ENCODE peak calls at places on chromosome 2, in seven cellular contexts. Q is WTC11, Z is stomach, I is osteocyte, L is endothelial cell of umbilical vein, B is left ventricle myocardium inferior, W is AG09319. K is an unnamed sample.

GRCh38 chr2:99858951-99859596 is 283.3 kb downstream of the AFF3 start:
- DNase-seq in L (no peak), Z (no peak), I (no peak), B (no peak), W (no peak), Q (no peak), K (no peak)

GRCh38 chr2:187002242-187002641 is 153.3 kb upstream of the ZSWIM2 start:
- DNase-seq in I (peak; percentile 82), Q (no peak), L (no peak), B (no peak), W (no peak), Z (no peak), K (peak; percentile 83)

GRCh38 chr2:60806988-60807681 is 51.1 kb downstream of the PAPOLG start:
- DNase-seq in L (no peak), Q (no peak), W (peak; percentile 27), B (no peak), I (peak; percentile 66), Z (no peak), K (no peak)

GRCh38 chr2:11248-11941 is 34.9 kb downstream of the FAM110C start:
- DNase-seq in Z (peak; percentile 66), I (peak; percentile 97), Q (peak; percentile 94), B (peak; percentile 49), L (peak; percentile 5), W (no peak), K (no peak)

GRCh38 chr2:64214281-64215115 is 70.3 kb upstream of the PELI1 start:
- DNase-seq in W (no peak), Q (no peak), Z (no peak), L (no peak), B (no peak), I (no peak), K (no peak)

GRCh38 chr2:54455584-54456525 is at the start of gene SPTBN1:
- DNase-seq in I (peak; percentile 94), B (peak; percentile 94), Z (peak; percentile 82), W (peak; percentile 85), Q (peak; percentile 89), L (peak; percentile 88), K (peak; percentile 96)

GRCh38 chr2:174327559-174327897 is 7.2 kb upstream of the SP9 start:
- DNase-seq in W (no peak), I (no peak), Z (no peak), B (no peak), Q (no peak), L (no peak), K (no peak)

GRCh38 chr2:49248506-49248905 is 94.2 kb upstream of the FSHR start:
- DNase-seq in W (no peak), Z (no peak), Q (no peak), I (peak; percentile 83), L (peak; percentile 34), B (no peak), K (no peak)

GRCh38 chr2:173982182-173982714 is 17.1 kb upstream of the SP3 start:
- DNase-seq in B (no peak), I (no peak), Q (no peak), L (no peak), Z (no peak), W (no peak), K (no peak)

DNA sequence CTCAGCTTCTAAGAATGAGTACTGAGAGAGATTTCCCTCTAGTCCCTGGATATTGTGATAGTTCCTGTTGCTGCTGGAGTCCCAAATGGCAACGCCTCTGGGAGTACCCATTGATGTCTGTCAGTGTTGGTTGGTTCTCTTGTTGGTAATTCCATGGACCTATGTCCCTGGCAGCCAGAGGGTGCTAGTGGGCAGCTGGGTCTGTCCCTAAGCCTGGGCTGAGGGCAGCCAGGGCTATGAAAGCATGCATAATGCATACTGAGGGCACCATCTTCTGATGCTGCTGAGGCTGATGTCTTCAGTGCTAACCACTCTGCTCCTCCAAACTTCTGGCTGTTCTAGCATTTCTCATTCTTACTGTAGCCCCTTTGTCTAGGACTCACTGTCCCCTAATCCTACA is 35.9 kb downstream of the NABP1 start:
- DNase-seq in Z (no peak), L (no peak), Q (peak; percentile 34), B (no peak), W (no peak), I (no peak), K (no peak)
- TF ChIP-seq CTCF in Z (no peak), L (peak; percentile 5), Q (no peak), B (no peak), W (peak; percentile 9), I (no peak), K (no peak)

DNA sequence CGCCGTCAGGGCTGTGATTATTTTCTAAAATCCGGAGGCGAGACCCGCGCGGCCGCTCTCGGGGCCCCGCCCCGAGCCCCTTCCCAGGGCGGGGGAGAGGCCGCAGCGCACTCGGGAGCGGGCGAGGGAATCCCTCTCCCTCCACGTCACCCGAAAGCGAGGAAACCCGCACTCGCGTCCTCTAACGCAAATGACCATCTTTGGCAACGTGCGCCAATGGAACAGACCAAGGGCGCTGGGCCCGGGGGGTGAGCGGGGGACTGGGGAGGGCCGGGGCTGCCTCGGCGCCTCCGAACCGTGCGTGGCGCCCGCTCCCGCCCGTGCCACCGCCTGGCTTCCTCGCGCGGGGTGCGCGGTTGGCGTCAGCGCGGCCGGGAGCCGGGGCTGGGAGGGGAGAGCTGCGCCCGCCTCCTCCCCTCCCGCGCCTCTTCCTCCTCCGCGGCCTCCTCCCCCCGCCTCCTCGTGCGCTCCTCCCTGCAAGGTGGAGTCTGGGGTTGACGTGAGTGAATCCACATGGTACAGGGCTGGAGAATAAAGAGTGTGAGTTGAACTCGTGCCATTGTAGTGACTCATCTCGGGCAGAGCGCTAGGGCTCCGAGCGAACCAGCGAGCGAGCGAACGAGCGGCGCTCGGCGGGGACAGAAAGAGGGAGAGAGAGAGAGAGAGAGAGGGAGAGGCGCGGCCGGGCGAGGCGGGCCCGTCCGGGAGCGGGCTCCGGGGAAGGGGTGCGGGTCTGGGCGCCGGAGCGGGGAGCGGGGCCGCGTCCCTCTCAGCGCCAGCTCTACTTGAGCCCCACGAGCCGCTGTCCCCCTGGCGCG is at the start of gene FOSL2:
- DNase-seq in Q (peak; percentile 78), Z (peak; percentile 96), L (peak; percentile 100), B (peak; percentile 96), W (peak; percentile 100), I (peak; percentile 98), K (no peak)
- TF ChIP-seq CTCF in Q (no peak), Z (no peak), L (no peak), B (no peak), W (no peak), I (peak; percentile 6), K (no peak)

GRCh38 chr2:20080839-20081348 is 29.5 kb upstream of the LAPTM4A start:
- DNase-seq in B (no peak), Q (peak; percentile 33), L (no peak), W (no peak), Z (no peak), I (no peak), K (no peak)
- TF ChIP-seq CTCF in B (no peak), Q (no peak), L (no peak), W (no peak), Z (no peak), I (no peak), K (no peak)

GRCh38 chr2:105337122-105338019 is at the start of gene C2orf49:
- DNase-seq in I (peak; percentile 95), W (no peak), Q (peak; percentile 88), Z (peak; percentile 88), B (peak; percentile 87), L (peak; percentile 88), K (peak; percentile 96)
- TF ChIP-seq CTCF in I (no peak), W (no peak), Q (no peak), Z (no peak), B (no peak), L (no peak), K (no peak)

DNA sequence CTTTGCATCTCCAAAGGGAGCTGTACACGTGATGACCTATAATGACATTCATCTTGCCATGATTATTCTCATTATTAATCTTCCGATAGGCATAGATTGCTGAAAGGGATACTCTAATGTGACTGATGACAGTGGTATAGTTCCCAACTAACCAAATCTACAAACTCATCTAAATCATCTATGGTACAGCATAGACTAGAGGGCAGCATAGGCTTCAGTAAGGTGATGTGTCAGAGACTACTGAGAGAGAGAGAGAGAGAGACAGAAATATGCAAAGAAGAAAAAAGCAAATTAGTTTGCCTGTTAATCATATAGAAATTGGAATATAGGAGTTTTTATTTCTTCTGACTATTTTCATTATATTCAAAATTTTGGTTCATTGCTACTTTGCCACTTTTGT is 89.3 kb downstream of the CSRNP3 start:
- DNase-seq in W (no peak), L (no peak), Q (no peak), I (no peak), B (no peak), Z (no peak), K (no peak)
- TF ChIP-seq CTCF in W (no peak), L (no peak), Q (no peak), I (no peak), B (no peak), Z (no peak), K (peak; percentile 21)

GRCh38 chr2:15560404-15560987 is 638 bp downstream of the NBAS start:
- DNase-seq in B (no peak), Q (peak; percentile 13), Z (no peak), I (no peak), L (peak; percentile 69), W (no peak), K (no peak)
- TF ChIP-seq CTCF in B (no peak), Q (no peak), Z (no peak), I (no peak), L (no peak), W (no peak), K (no peak)

GRCh38 chr2:18742382-18742781 is 153.0 kb upstream of the NT5C1B start:
- DNase-seq in L (no peak), Z (no peak), I (no peak), B (peak; percentile 34), Q (no peak), W (no peak), K (no peak)
- TF ChIP-seq CTCF in L (no peak), Z (no peak), I (peak; percentile 27), B (peak; percentile 53), Q (no peak), W (peak; percentile 44), K (peak; percentile 49)

GRCh38 chr2:68110102-68110501 is 47.3 kb upstream of the C1D start:
- DNase-seq in I (no peak), Q (no peak), L (no peak), Z (no peak), W (no peak), B (no peak), K (no peak)
- TF ChIP-seq CTCF in I (no peak), Q (no peak), L (no peak), Z (no peak), W (no peak), B (no peak), K (peak; percentile 18)